ENCODE peak calls at places on chromosomes 1 and 21, in five cellular contexts. J is mesenchymal stem cell, B is trophoblast cell, G is H9, S is neuronal stem cell. W is an unnamed sample.

GRCh38 chr1:43395523-43395922 is 5.8 kb downstream of the SZT2 start:
- DNase-seq in B (peak), J (no peak), G (no peak), S (no peak), W (no peak)

GRCh38 chr1:18539171-18539570 is 58.4 kb downstream of the KLHDC7A start:
- DNase-seq in B (no peak), J (no peak), S (no peak), G (peak), W (no peak)

GRCh38 chr1:18581420-18581880 is 49.2 kb upstream of the PAX7 start:
- DNase-seq in S (no peak), G (peak), J (no peak), B (peak), W (no peak)

GRCh38 chr1:31712041-31712440 is 8.2 kb upstream of the COL16A1 start:
- DNase-seq in G (no peak), B (no peak), S (no peak), J (peak), W (peak)

GRCh38 chr1:20440785-20441200 is 45.2 kb downstream of the CAMK2N1 start:
- DNase-seq in S (peak), B (peak), G (peak), J (peak), W (peak)

GRCh38 chr1:101150676-101151075 is 86.1 kb upstream of the S1PR1 start:
- DNase-seq in G (no peak), B (peak), S (no peak), J (no peak), W (peak)

GRCh38 chr1:12406218-12407021 is 176.6 kb downstream of the VPS13D start:
- DNase-seq in G (no peak), J (peak), B (peak), S (peak), W (peak)

GRCh38 chr1:246518456-246519205 is 11.6 kb upstream of the SMYD3 start:
- DNase-seq in G (no peak), B (no peak), J (no peak), S (no peak), W (no peak)

GRCh38 chr1:63969461-63969893 is 195.7 kb downstream of the ROR1 start:
- DNase-seq in J (no peak), S (no peak), G (no peak), B (peak), W (peak)

GRCh38 chr1:7335224-7335879 is 435.7 kb upstream of the VAMP3 start:
- DNase-seq in G (no peak), B (peak), J (peak), S (no peak), W (peak)

GRCh38 chr1:191618202-191618601 is 540.1 kb upstream of the RGS18 start:
- DNase-seq in S (no peak), G (no peak), J (no peak), B (no peak), W (no peak)

GRCh38 chr1:156874572-156874971 is 13.9 kb downstream of the NTRK1 start:
- DNase-seq in B (no peak), J (no peak), S (no peak), G (no peak), W (no peak)

GRCh38 chr1:156877433-156877832 is 16.1 kb upstream of the PEAR1 start:
- DNase-seq in G (no peak), B (no peak), S (no peak), J (no peak), W (no peak)

GRCh38 chr1:156874142-156874541 is 13.5 kb downstream of the NTRK1 start:
- DNase-seq in B (no peak), S (no peak), J (no peak), G (no peak), W (no peak)

GRCh38 chr1:156875067-156875615 is 14.5 kb downstream of the NTRK1 start:
- DNase-seq in J (no peak), S (no peak), B (no peak), G (no peak), W (no peak)

DNA sequence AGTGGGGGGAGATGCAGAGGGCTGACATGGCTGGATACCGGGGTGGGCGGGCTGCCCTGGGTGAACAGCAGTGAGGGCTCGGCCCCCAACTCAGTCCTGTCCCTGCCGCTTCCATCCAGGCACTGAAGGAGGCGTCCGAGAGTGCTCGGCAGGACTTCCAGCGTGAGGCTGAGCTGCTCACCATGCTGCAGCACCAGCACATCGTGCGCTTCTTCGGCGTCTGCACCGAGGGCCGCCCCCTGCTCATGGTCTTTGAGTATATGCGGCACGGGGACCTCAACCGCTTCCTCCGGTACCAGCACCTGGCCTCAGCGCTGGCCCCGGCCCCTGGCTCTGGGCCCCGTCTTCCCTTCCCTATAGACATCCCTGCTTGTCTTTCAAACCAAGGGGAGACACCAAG is 15.6 kb downstream of the NTRK1 start:
- DNase-seq in J (no peak), B (no peak), S (no peak), G (peak), W (no peak)
- H3K23ac ChIP-seq in J (no peak), B (no peak), S (peak), G (no peak), W (no peak)

DNA sequence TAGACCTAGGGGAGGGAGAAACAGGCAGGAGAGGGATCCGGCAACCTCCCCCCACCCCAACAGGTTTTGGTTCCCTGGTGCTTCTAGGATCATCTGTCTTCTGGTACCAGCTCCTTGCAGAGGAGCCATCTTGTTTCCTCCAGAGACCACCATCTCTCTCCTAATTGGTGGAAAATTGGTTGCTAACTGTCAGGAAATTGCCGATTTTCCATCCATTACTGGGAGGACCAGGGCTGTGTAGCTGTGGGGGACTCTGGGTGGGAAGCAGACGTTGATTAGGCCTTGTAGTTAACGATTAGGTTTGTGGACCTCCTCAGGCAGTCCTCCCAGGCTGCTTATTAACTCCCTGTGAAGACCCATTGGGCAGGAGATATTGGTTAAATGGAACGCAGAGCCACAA is 61.0 kb upstream of the TRABD2B start:
- DNase-seq in S (no peak), B (no peak), G (no peak), J (no peak), W (no peak)
- H3K23ac ChIP-seq in S (no peak), B (no peak), G (no peak), J (no peak), W (no peak)

GRCh38 chr21:45998276-45998701 is 16.7 kb downstream of the COL6A1 start:
- DNase-seq in G (peak), S (no peak), B (no peak), J (no peak), W (no peak)

GRCh38 chr21:46000182-46000730 is 18.7 kb downstream of the COL6A1 start:
- DNase-seq in B (no peak), S (no peak), J (no peak), G (peak), W (no peak)

GRCh38 chr21:46000731-46001641 is 19.4 kb downstream of the COL6A1 start:
- DNase-seq in J (no peak), G (peak), S (no peak), B (no peak), W (no peak)

GRCh38 chr21:45998871-45999580 is 17.5 kb downstream of the COL6A1 start:
- DNase-seq in J (no peak), B (no peak), G (peak), S (no peak), W (no peak)

GRCh38 chr21:45999581-46000181 is 18.1 kb downstream of the COL6A1 start:
- DNase-seq in G (peak), J (no peak), B (no peak), S (no peak), W (no peak)
- H3K23ac ChIP-seq in G (no peak), J (no peak), B (no peak), S (no peak), W (no peak)

GRCh38 chr1:186623547-186623946 is 56.7 kb downstream of the PTGS2 start:
- DNase-seq in B (no peak), S (no peak), J (no peak), G (no peak), W (no peak)

GRCh38 chr1:186620951-186621350 is 59.3 kb downstream of the PTGS2 start:
- DNase-seq in B (peak), G (no peak), J (peak), S (no peak), W (peak)

GRCh38 chr1:186615332-186615731 is 64.9 kb downstream of the PTGS2 start:
- DNase-seq in S (no peak), J (no peak), B (no peak), G (no peak), W (no peak)

GRCh38 chr1:186617860-186618780 is 62.1 kb downstream of the PTGS2 start:
- DNase-seq in S (no peak), B (peak), G (no peak), J (no peak), W (no peak)

DNA sequence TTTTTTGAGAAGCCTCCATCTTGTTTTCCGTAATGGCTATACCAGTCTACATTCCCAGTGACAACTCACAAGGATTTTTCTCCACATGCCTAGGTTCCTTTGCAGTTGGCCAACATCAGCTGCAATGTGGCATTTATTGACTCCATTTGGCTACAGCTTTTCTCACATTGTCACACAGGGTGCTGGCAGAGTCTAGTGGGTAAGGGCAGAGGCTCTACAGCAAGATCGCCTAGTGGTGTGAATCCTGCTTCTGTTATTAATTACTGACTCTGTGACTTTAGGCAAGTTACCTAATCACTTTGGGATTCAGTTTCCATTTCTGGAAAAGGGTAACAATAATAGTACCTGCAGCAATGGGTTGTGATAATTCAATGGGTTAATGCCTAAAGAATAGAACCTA is 59.7 kb downstream of the PTGS2 start:
- DNase-seq in J (no peak), S (no peak), G (no peak), B (no peak), W (no peak)
- H3K23ac ChIP-seq in J (no peak), S (no peak), G (no peak), B (no peak), W (no peak)

DNA sequence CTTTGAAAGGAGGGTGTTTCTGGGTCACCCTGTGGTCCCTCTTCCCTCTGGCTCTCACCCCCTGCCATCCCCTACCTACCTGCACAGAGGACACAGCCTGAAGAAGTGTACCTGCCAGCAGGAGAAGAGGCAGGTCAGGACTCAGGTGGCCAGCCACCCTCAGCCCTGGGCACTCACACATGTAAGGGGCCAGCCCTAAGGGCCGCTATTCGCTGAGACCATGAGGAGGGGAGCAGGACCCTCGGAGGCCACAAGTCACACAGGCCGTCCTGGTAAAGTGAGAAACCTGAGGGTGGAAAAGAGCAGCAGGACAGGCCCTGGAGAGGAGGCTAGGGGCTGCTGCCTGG is 1.2 kb downstream of the ZNF692 start:
- DNase-seq in S (no peak), B (no peak), J (no peak), G (no peak), W (no peak)
- H3K23ac ChIP-seq in S (peak), B (no peak), J (peak), G (no peak), W (peak)

GRCh38 chr1:52055854-52056109 is 313 bp upstream of the BTF3L4 start:
- DNase-seq in G (no peak), B (no peak), S (no peak), J (no peak), W (no peak)

GRCh38 chr1:52053862-52054261 is 1.1 kb downstream of the TXNDC12 start:
- DNase-seq in J (no peak), B (no peak), S (no peak), G (no peak), W (no peak)

GRCh38 chr1:52054496-52055065 is 410 bp downstream of the TXNDC12 start:
- DNase-seq in B (no peak), S (no peak), J (no peak), G (no peak), W (no peak)

GRCh38 chr1:52056110-52056936 is at the start of gene BTF3L4:
- DNase-seq in S (peak), G (peak), B (peak), J (peak), W (peak)

DNA sequence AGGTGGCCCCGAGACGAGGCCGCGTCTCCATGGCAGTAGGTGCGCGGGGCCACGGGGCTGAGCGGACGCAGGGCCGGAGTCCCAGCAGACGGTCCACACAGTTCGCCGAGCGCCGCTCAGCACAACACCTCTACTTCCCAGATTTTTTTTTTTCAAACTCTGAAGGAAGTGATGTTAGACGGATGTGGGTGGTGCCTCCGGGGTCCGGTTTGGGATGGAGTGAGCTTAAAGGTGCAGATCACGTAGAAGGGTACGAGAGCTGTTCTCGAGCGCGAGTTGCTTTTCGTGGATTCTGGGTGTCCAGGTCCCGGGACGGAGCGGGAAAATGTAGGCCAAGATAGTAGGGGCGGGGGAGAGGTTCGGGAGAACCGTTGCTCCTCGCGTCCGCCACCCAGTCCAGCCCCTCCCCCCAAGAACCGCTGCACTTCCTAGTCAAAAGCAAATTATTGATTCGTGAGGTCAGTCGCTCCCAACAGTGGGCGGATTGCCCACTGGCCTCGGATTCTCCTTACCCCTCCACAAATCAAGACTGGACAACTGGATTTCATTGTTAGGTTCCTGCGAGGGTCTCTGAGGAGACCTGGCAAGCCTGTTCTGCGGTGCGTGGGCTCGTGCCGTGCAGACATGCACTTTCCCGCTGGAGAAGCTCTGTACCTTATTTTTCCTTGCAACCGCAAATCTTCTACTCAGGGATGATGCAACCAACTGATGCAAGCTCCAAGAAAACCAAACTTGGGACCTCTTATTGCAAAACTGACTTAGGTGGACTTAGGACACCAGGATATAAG is at the start of gene TXNDC12:
- DNase-seq in J (peak), B (peak), G (peak), S (peak), W (peak)
- H3K23ac ChIP-seq in J (no peak), B (no peak), G (no peak), S (peak), W (peak)

GRCh38 chr21:33642027-33642895 is at the start of gene ITSN1:
- DNase-seq in S (peak), G (peak), J (peak), B (peak), W (peak)
- H3K23ac ChIP-seq in S (peak), G (no peak), J (peak), B (no peak), W (peak)

DNA sequence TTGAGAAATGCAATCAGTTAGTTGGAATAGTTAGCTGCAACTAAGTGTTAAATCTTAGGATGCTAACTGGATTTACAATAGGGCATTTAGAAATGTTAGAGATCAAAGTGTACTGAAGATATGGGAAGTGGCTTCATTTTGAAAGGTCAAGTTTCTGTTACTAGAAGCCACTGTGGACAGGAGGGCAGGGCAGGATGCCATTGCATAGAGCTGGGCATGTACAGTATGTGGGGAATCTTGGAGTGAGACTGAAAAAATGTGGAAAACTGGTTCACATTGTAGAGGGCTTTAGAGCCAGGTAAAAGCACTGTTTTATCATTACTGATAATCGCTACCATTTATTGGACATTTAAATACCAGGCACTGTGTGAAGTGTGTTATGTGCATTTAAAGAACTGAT is 31.0 kb downstream of the ARID1A start:
- DNase-seq in J (no peak), G (no peak), S (no peak), B (peak), W (no peak)
- H3K23ac ChIP-seq in J (no peak), G (no peak), S (no peak), B (no peak), W (no peak)

DNA sequence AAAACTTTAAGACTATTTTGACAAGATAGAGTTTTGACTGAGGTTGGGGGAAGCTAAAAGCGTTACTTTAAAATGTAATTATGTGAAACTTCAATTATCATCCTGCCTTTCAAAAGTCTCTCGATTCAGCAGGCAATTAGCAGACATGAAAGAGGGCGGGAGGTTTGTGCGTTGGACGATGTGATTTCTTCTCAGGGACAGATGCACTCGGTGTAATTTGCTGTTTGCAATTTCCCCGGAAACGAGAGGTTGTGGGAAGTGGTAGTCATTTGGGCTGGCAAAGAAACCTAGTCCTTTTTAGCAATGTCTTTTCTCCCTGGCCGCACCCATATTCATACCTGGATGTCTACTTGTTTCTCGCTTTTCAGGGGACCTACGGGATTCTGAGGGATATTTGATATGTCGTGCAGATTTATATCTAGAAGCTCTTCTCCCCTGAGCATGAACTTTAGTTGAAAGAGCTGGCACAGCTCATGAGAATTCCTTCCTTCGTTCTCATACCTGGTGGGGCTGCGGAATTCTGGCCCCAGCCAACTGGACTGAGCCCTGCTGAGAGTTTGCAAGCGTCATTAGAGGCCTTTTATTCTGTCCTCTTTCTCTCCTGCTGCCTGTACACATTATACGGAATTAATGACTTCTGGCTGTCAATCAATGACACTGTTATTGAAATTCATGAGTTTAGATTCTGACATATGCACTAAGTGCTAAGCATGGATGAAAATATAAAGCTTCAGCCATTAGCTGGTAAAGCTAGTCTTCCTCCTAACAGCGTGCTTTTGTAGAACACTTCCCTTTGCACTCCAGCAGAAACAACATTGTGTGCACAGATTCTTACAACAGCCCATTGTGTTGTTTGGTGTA is 27.3 kb downstream of the KAZN start:
- DNase-seq in B (no peak), J (no peak), S (no peak), G (no peak), W (no peak)
- H3K23ac ChIP-seq in B (no peak), J (no peak), S (no peak), G (no peak), W (no peak)

GRCh38 chr1:118984086-118984989 is 3.8 kb downstream of the TBX15 start:
- DNase-seq in S (peak), B (no peak), J (peak), G (peak), W (peak)

GRCh38 chr1:118982281-118982680 is 5.9 kb downstream of the TBX15 start:
- DNase-seq in B (no peak), J (no peak), G (no peak), S (no peak), W (no peak)

GRCh38 chr1:118982816-118983557 is 5.2 kb downstream of the TBX15 start:
- DNase-seq in J (no peak), B (no peak), G (no peak), S (no peak), W (no peak)

GRCh38 chr1:118984990-118985608 is 3.0 kb downstream of the TBX15 start:
- DNase-seq in G (peak), J (no peak), S (no peak), B (no peak), W (no peak)

GRCh38 chr1:118983558-118984021 is 4.6 kb downstream of the TBX15 start:
- DNase-seq in B (no peak), J (no peak), S (no peak), G (peak), W (no peak)
- H3K23ac ChIP-seq in B (no peak), J (no peak), S (no peak), G (no peak), W (no peak)

W was measured in IMR-90.